ENCODE peak calls at places on chromosome 18, in eight cellular contexts. M, Y, I, R, T, B, X and U are unnamed samples.

GRCh38 chr18:33870059-33870458 is 292.0 kb downstream of the ASXL3 start:
- DNase-seq in T (peak), X (no peak), Y (no peak), I (no peak), B (no peak), R (no peak), M (no peak), U (no peak)

GRCh38 chr18:31206787-31207381 is 44.2 kb upstream of the DSC1 start:
- DNase-seq in I (peak), B (peak), Y (peak), M (peak), R (peak), X (no peak), T (no peak), U (peak)

GRCh38 chr18:79747156-79747845 is 50.4 kb upstream of the KCNG2 start:
- DNase-seq in I (no peak), B (no peak), X (no peak), T (no peak), Y (no peak), M (peak), R (peak), U (no peak)

GRCh38 chr18:9848170-9848854 is 37.5 kb upstream of the TXNDC2 start:
- DNase-seq in M (no peak), B (no peak), T (no peak), Y (no peak), R (no peak), I (no peak), X (no peak), U (no peak)

GRCh38 chr18:45447364-45448265 is 167.7 kb upstream of the SLC14A2 start:
- DNase-seq in R (no peak), T (no peak), X (no peak), B (no peak), I (no peak), Y (no peak), M (no peak), U (no peak)

GRCh38 chr18:76557026-76557575 is 62.1 kb upstream of the ZNF516 start:
- DNase-seq in M (no peak), B (no peak), I (no peak), X (no peak), R (no peak), Y (no peak), T (no peak), U (no peak)

GRCh38 chr18:57004366-57005121 is 142.3 kb upstream of the BOD1L2 start:
- DNase-seq in Y (no peak), R (no peak), X (no peak), B (no peak), I (no peak), T (peak), M (no peak), U (no peak)

GRCh38 chr18:35397976-35398375 is 20.8 kb upstream of the ZNF396 start:
- DNase-seq in M (no peak), Y (no peak), T (no peak), X (no peak), B (no peak), R (no peak), I (no peak), U (no peak)

GRCh38 chr18:22167091-22167470 is 2.3 kb upstream of the GATA6 start:
- DNase-seq in Y (no peak), R (no peak), I (peak), B (peak), T (no peak), X (no peak), M (no peak), U (peak)

GRCh38 chr18:10401489-10401888 is 52.9 kb upstream of the APCDD1 start:
- DNase-seq in T (no peak), B (no peak), Y (no peak), I (no peak), R (no peak), X (no peak), M (no peak), U (no peak)

GRCh38 chr18:3814840-3815239 is 364.9 kb downstream of the TGIF1 start:
- DNase-seq in R (no peak), M (no peak), Y (no peak), X (no peak), I (no peak), T (peak), B (no peak), U (no peak)

GRCh38 chr18:21218862-21219261 is 23.2 kb upstream of the GREB1L start:
- DNase-seq in T (no peak), M (no peak), X (no peak), I (no peak), Y (no peak), R (no peak), B (no peak), U (no peak)

GRCh38 chr18:65415167-65415566 is 335.6 kb upstream of the CDH7 start:
- DNase-seq in R (no peak), I (no peak), Y (no peak), X (no peak), M (no peak), T (no peak), B (no peak), U (no peak)

GRCh38 chr18:5447442-5447841 is 96.4 kb downstream of the EPB41L3 start:
- DNase-seq in Y (no peak), X (no peak), I (no peak), B (no peak), T (no peak), M (no peak), R (no peak), U (no peak)

GRCh38 chr18:22609642-22610041 is 191.9 kb upstream of the CTAGE1 start:
- DNase-seq in X (no peak), T (peak), R (peak), B (peak), I (peak), M (peak), Y (no peak), U (peak)

GRCh38 chr18:32530947-32531651 is 60.4 kb upstream of the GAREM1 start:
- DNase-seq in T (peak), B (no peak), R (no peak), X (no peak), M (no peak), Y (no peak), I (no peak), U (no peak)

GRCh38 chr18:76388891-76389423 is 106.1 kb downstream of the ZNF516 start:
- DNase-seq in X (no peak), I (no peak), M (no peak), R (no peak), Y (no peak), B (no peak), T (no peak), U (no peak)

GRCh38 chr18:35386600-35387366 is 9.6 kb upstream of the ZNF396 start:
- DNase-seq in I (peak), R (no peak), B (peak), X (no peak), T (peak), Y (peak), M (peak), U (peak)

GRCh38 chr18:32698148-32698547 is 74.7 kb downstream of the KLHL14 start:
- DNase-seq in T (no peak), I (no peak), R (no peak), M (no peak), Y (no peak), X (no peak), B (no peak), U (no peak)

GRCh38 chr18:75161629-75162028 is 47.3 kb downstream of the PTGR3 start:
- DNase-seq in I (peak), Y (no peak), B (no peak), R (no peak), M (peak), T (peak), X (no peak), U (no peak)

GRCh38 chr18:59649575-59649974 is 47.6 kb downstream of the CCBE1 start:
- DNase-seq in Y (no peak), M (no peak), T (no peak), I (no peak), B (no peak), R (no peak), X (no peak), U (peak)

GRCh38 chr18:58896268-58896667 is 31.6 kb downstream of the ZNF532 start:
- DNase-seq in Y (no peak), I (no peak), M (no peak), B (no peak), X (no peak), R (no peak), T (no peak), U (no peak)

GRCh38 chr18:48409591-48410094 is 460 bp upstream of the ZBTB7C start:
- DNase-seq in M (peak), B (peak), I (peak), X (no peak), R (peak), T (no peak), Y (no peak), U (no peak)

GRCh38 chr18:48475635-48476549 is 62.9 kb upstream of the CTIF start:
- DNase-seq in B (peak), R (no peak), M (no peak), T (peak), I (no peak), Y (no peak), X (no peak), U (peak)

GRCh38 chr18:62814114-62814759 is 98.9 kb downstream of the PHLPP1 start:
- DNase-seq in T (peak), M (no peak), Y (no peak), X (no peak), I (no peak), R (no peak), B (no peak), U (no peak)

GRCh38 chr18:29096380-29096779 is 919.5 kb upstream of the CDH2 start:
- DNase-seq in R (no peak), I (no peak), Y (no peak), B (no peak), T (no peak), M (no peak), X (no peak), U (no peak)

GRCh38 chr18:41732371-41732770 is 222.7 kb upstream of the PIK3C3 start:
- DNase-seq in X (no peak), M (no peak), Y (no peak), T (no peak), I (no peak), B (no peak), R (no peak), U (no peak)

GRCh38 chr18:36179562-36180334 is 7.5 kb upstream of the MOCOS start:
- DNase-seq in M (peak), R (peak), B (peak), X (no peak), I (peak), T (peak), Y (no peak), U (peak)

GRCh38 chr18:33735428-33735827 is 157.4 kb downstream of the ASXL3 start:
- DNase-seq in B (no peak), M (no peak), T (no peak), R (no peak), Y (no peak), I (no peak), X (no peak), U (no peak)

GRCh38 chr18:79518028-79518682 is 122.4 kb downstream of the NFATC1 start:
- DNase-seq in X (no peak), I (no peak), B (no peak), T (no peak), R (peak), Y (no peak), M (no peak), U (no peak)

GRCh38 chr18:6660334-6660733 is 69.2 kb upstream of the ARHGAP28 start:
- DNase-seq in I (no peak), B (no peak), T (no peak), X (no peak), R (no peak), Y (no peak), M (no peak), U (no peak)

GRCh38 chr18:77899972-77900754 is 650.5 kb downstream of the GALR1 start:
- DNase-seq in R (no peak), T (peak), X (no peak), M (no peak), I (peak), Y (peak), B (no peak), U (no peak)

GRCh38 chr18:71431171-71431570 is 1113.0 kb downstream of the CBLN2 start:
- DNase-seq in M (no peak), T (no peak), R (no peak), Y (no peak), B (no peak), X (no peak), I (no peak), U (no peak)
- TF ChIP-seq CTCF in M (no peak), T (no peak), R (no peak), Y (no peak), B (no peak), X (no peak), I (no peak), U (no peak)

GRCh38 chr18:49921278-49922037 is 108.1 kb upstream of the ACAA2 start:
- DNase-seq in X (no peak), M (no peak), B (no peak), Y (no peak), R (no peak), T (peak), I (no peak), U (no peak)

GRCh38 chr18:49920731-49921130 is 107.4 kb upstream of the ACAA2 start:
- DNase-seq in X (no peak), R (no peak), I (no peak), M (no peak), B (no peak), T (peak), Y (no peak), U (no peak)

GRCh38 chr18:49926076-49926745 is 112.9 kb upstream of the ACAA2 start:
- DNase-seq in B (no peak), I (no peak), Y (no peak), T (no peak), M (no peak), R (no peak), X (no peak), U (no peak)

GRCh38 chr18:49924293-49924983 is 111.1 kb upstream of the ACAA2 start:
- DNase-seq in Y (no peak), R (no peak), B (no peak), T (no peak), M (no peak), I (no peak), X (no peak), U (no peak)

GRCh38 chr18:49922228-49922627 is 108.9 kb upstream of the ACAA2 start:
- DNase-seq in I (no peak), B (no peak), X (no peak), T (no peak), Y (no peak), M (no peak), R (no peak), U (no peak)
- TF ChIP-seq CTCF in I (no peak), B (no peak), X (no peak), T (no peak), Y (no peak), M (no peak), R (no peak), U (no peak)

GRCh38 chr18:8329186-8329771 is 280.0 kb upstream of the RAB12 start:
- DNase-seq in X (no peak), M (no peak), Y (no peak), T (peak), I (no peak), B (no peak), R (no peak), U (no peak)

GRCh38 chr18:8326763-8327394 is 282.4 kb upstream of the RAB12 start:
- DNase-seq in I (no peak), X (no peak), R (no peak), T (no peak), Y (no peak), B (no peak), M (no peak), U (no peak)

GRCh38 chr18:8319798-8320477 is 289.3 kb upstream of the RAB12 start:
- DNase-seq in R (no peak), X (no peak), M (no peak), I (no peak), Y (no peak), B (no peak), T (no peak), U (no peak)

GRCh38 chr18:8322486-8322885 is 286.8 kb upstream of the RAB12 start:
- DNase-seq in B (no peak), I (no peak), T (no peak), R (no peak), Y (no peak), X (no peak), M (no peak), U (no peak)

GRCh38 chr18:8324343-8325065 is 284.7 kb upstream of the RAB12 start:
- DNase-seq in M (no peak), I (no peak), X (no peak), B (no peak), R (no peak), T (no peak), Y (no peak), U (no peak)
- TF ChIP-seq CTCF in M (no peak), I (no peak), X (no peak), B (no peak), R (no peak), T (no peak), Y (no peak), U (no peak)

GRCh38 chr18:54119524-54120019 is 104.9 kb downstream of the MBD2 start:
- DNase-seq in B (no peak), T (peak), Y (no peak), X (no peak), R (no peak), I (no peak), M (no peak), U (no peak)
- TF ChIP-seq CTCF in B (peak), T (peak), Y (peak), X (peak), R (peak), I (peak), M (peak), U (peak)

DNA sequence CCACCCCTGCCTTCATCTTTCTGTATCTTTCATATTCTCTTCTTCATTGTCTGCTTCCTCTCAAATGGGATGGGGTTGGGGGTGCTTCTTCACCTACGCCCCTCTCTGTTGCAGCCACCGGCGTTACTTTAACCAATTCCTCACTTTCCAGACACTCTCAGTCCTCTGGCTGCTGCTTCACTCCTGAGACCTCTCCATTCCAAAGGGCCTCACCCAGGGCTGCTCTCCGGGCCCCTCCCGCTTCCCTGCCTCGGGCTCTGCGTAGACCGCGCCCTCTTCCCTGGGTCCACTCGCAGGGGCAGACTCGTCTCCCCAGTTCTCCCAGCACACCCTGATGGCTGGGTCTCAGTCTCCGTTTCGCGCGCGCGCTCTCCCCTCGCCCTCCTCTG is 916 bp downstream of the SERPINB8 start:
- DNase-seq in T (peak), B (peak), Y (peak), X (no peak), M (peak), I (peak), R (peak), U (no peak)
- TF ChIP-seq CTCF in T (no peak), B (no peak), Y (no peak), X (no peak), M (no peak), I (no peak), R (no peak), U (no peak)

GRCh38 chr18:23812566-23813440 is 123.5 kb downstream of the LAMA3 start:
- DNase-seq in B (no peak), M (no peak), R (no peak), X (no peak), T (peak), I (no peak), Y (no peak), U (no peak)
- TF ChIP-seq CTCF in B (peak), M (peak), R (peak), X (peak), T (peak), I (peak), Y (peak), U (peak)

GRCh38 chr18:13138822-13139139 is 79.8 kb upstream of the LDLRAD4 start:
- DNase-seq in M (no peak), B (no peak), T (no peak), I (no peak), R (no peak), Y (no peak), X (no peak), U (no peak)

GRCh38 chr18:13141209-13141608 is 77.4 kb upstream of the LDLRAD4 start:
- DNase-seq in T (no peak), Y (no peak), M (no peak), I (no peak), R (no peak), B (no peak), X (no peak), U (no peak)

GRCh38 chr18:13137041-13137938 is 81.3 kb upstream of the LDLRAD4 start:
- DNase-seq in Y (no peak), B (no peak), T (no peak), R (peak), I (peak), X (no peak), M (no peak), U (no peak)

GRCh38 chr18:13137939-13138821 is 80.4 kb upstream of the LDLRAD4 start:
- DNase-seq in M (peak), Y (no peak), R (peak), I (peak), T (peak), B (peak), X (peak), U (peak)

GRCh38 chr18:13139885-13140450 is 78.6 kb upstream of the LDLRAD4 start:
- DNase-seq in B (no peak), X (no peak), T (no peak), I (no peak), Y (no peak), R (no peak), M (no peak), U (no peak)
- TF ChIP-seq CTCF in B (no peak), X (no peak), T (no peak), I (no peak), Y (no peak), R (no peak), M (no peak), U (no peak)

GRCh38 chr18:53698907-53699306 is 525.6 kb downstream of the MBD2 start:
- DNase-seq in Y (no peak), T (peak), M (peak), R (no peak), I (no peak), X (no peak), B (no peak), U (no peak)
- TF ChIP-seq CTCF in Y (peak), T (peak), M (peak), R (peak), I (peak), X (no peak), B (peak), U (peak)

GRCh38 chr18:11849845-11850747 is 1.1 kb upstream of the CHMP1B start:
- DNase-seq in X (no peak), B (peak), M (peak), T (peak), R (peak), Y (no peak), I (peak), U (peak)
- TF ChIP-seq CTCF in X (no peak), B (no peak), M (no peak), T (peak), R (no peak), Y (no peak), I (no peak), U (no peak)